ENCODE peak calls at places on chromosomes 16 and 17, in four cellular contexts. One of them, this sample, is unnamed.

GRCh38 chr16:11180489-11180888 is 75.5 kb downstream of the SOCS1 start:
- DNase-seq in vagina: no peak
- DNase-seq in suprapubic skin: no peak
- DNase-seq in ovary: no peak
- DNase-seq in this sample: no peak

GRCh38 chr17:63647936-63648335 is 25.7 kb downstream of the MAP3K3 start:
- DNase-seq in vagina: no peak
- DNase-seq in suprapubic skin: no peak
- DNase-seq in ovary: no peak
- DNase-seq in this sample: no peak

GRCh38 chr16:48432136-48432535 is 46.9 kb upstream of the SIAH1 start:
- DNase-seq in vagina: no peak
- DNase-seq in suprapubic skin: no peak
- DNase-seq in ovary: no peak
- DNase-seq in this sample: no peak

GRCh38 chr16:30121741-30122620 is 1.0 kb downstream of the MAPK3 start:
- DNase-seq in vagina: no peak
- DNase-seq in suprapubic skin: no peak
- DNase-seq in ovary: peak; percentile 55
- DNase-seq in this sample: peak; percentile 55

GRCh38 chr17:63534816-63535455 is 11.8 kb downstream of the KCNH6 start:
- DNase-seq in vagina: no peak
- DNase-seq in suprapubic skin: no peak
- DNase-seq in ovary: no peak
- DNase-seq in this sample: no peak

GRCh38 chr17:55264640-55265298 is at the start of gene HLF:
- DNase-seq in vagina: no peak
- DNase-seq in suprapubic skin: peak; percentile 87
- DNase-seq in ovary: peak; percentile 86
- DNase-seq in this sample: peak; percentile 83

GRCh38 chr16:70602831-70603230 is 43.5 kb upstream of the IL34 start:
- DNase-seq in vagina: no peak
- DNase-seq in suprapubic skin: no peak
- DNase-seq in ovary: no peak
- DNase-seq in this sample: no peak

GRCh38 chr16:28264656-28265055 is 27.7 kb upstream of the SBK1 start:
- DNase-seq in vagina: no peak
- DNase-seq in suprapubic skin: no peak
- DNase-seq in ovary: no peak
- DNase-seq in this sample: peak; percentile 49

GRCh38 chr17:7440113-7440822 is 956 bp downstream of the FGF11 start:
- DNase-seq in vagina: no peak
- DNase-seq in suprapubic skin: peak; percentile 84
- DNase-seq in ovary: peak; percentile 65
- DNase-seq in this sample: peak; percentile 95

GRCh38 chr16:4682616-4683254 is 10.6 kb upstream of the NUDT16L1 start:
- DNase-seq in vagina: no peak
- DNase-seq in suprapubic skin: no peak
- DNase-seq in ovary: no peak
- DNase-seq in this sample: peak; percentile 64

GRCh38 chr16:12612598-12613101 is 191.0 kb downstream of the CPPED1 start:
- DNase-seq in vagina: no peak
- DNase-seq in suprapubic skin: no peak
- DNase-seq in ovary: no peak
- DNase-seq in this sample: no peak

GRCh38 chr17:416293-417206 is 63.9 kb upstream of the RPH3AL start:
- DNase-seq in vagina: no peak
- DNase-seq in suprapubic skin: no peak
- DNase-seq in ovary: no peak
- DNase-seq in this sample: no peak

GRCh38 chr17:417691-418420 is 65.2 kb upstream of the RPH3AL start:
- DNase-seq in vagina: no peak
- DNase-seq in suprapubic skin: no peak
- DNase-seq in ovary: no peak
- DNase-seq in this sample: no peak

GRCh38 chr17:420479-421175 is 68.0 kb upstream of the RPH3AL start:
- DNase-seq in vagina: no peak
- DNase-seq in suprapubic skin: no peak
- DNase-seq in ovary: no peak
- DNase-seq in this sample: no peak

GRCh38 chr17:419073-419735 is 66.6 kb upstream of the RPH3AL start:
- DNase-seq in vagina: no peak
- DNase-seq in suprapubic skin: no peak
- DNase-seq in ovary: no peak
- DNase-seq in this sample: peak; percentile 5

DNA sequence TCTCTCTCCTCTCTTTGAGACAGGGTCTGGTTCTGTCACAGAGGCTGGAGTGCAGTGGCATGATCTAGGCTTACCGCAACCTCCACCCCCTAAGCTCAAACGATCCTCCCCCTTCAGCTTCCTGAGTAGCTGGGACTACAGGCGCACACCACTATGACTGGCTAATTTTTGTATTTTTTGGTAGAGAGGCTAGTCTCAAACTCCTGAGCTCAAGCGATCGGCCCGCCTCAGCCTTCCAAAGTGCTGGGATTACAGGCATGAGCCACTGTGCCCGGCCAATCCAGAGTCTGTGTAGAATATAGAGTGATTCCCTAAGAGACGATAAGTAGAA is 65.8 kb upstream of the RPH3AL start:
- DNase-seq in vagina: no peak
- DNase-seq in suprapubic skin: no peak
- DNase-seq in ovary: no peak
- DNase-seq in this sample: no peak
- H3K27ac ChIP-seq in vagina: no peak overlapping the region
- H3K27ac ChIP-seq in suprapubic skin: no peak overlapping the region
- H3K27ac ChIP-seq in ovary: no peak overlapping the region
- H3K27ac ChIP-seq in this sample: no peak overlapping the region

DNA sequence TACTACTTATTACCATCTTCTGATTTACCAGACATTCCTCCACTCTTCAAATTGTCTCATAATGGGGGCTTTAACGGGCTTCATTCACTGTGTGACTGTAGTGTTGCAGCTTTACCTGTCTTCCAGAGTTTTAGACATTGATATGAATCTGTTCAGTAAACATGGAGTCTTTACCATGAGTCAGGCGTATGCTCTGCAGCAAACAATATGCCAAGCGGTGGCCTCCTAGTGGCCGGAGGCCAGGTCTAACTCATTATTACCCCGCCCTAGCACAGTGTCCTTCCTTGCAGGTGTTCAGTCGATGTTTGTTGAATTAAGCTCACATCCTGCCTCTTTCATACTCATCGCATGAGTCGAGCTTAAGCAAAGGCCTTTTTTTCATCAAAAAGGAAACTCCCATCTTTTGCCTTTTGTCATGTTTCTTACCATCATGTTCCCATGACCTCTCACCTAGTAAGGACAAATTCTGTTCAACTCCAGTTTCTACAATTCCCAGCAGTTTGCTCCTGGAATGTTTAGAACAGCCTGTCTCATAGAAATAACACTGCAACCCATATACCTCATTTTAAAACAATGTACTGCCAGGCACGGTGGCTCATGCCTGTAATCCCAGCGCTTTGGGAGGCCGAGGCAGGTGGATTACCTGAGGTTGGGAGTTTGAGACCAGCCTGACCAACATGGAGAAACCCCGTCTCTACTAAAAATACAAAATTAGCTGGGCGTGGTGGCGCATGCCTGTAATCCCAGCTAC is 39.4 kb downstream of the TUBD1 start:
- DNase-seq in vagina: no peak
- DNase-seq in suprapubic skin: no peak
- DNase-seq in ovary: no peak
- DNase-seq in this sample: no peak
- TF ChIP-seq CTCF in vagina: no peak
- TF ChIP-seq CTCF in suprapubic skin: no peak
- TF ChIP-seq CTCF in ovary: no peak
- TF ChIP-seq CTCF in this sample: no peak

DNA sequence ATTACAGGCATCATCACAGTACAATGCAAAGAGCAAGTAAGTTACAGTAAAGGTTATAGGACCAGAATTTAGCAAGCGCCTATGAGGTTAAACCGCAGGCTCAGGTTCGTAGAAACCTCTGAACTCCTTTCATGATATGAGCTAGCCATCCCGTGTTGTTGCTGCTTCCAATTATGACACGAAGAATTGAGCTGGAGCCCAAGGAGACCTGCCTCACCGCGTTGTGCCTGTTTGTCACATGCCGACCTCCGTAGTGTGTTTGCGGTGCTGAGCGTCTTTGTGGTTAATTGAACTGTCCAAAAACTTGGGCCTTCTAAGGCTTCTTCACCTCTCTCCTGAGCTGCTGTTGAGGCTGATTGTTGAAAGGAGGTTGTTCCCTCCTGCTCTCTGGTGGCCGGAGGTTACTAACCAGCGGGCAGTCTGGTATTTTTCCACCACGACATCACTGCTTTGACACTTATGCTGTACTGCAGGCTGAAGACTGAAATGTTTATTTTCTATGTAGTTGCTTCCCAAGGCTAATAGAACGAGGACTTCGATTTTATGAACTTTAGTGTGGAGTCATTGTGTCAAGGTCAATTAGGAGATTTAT is 67.5 kb downstream of the SEC14L1 start:
- DNase-seq in vagina: no peak
- DNase-seq in suprapubic skin: peak; percentile 65
- DNase-seq in ovary: peak; percentile 44
- DNase-seq in this sample: peak; percentile 73
- TF ChIP-seq POLR2A in vagina: no peak
- TF ChIP-seq POLR2A in suprapubic skin: no peak
- TF ChIP-seq POLR2A in ovary: no peak
- TF ChIP-seq POLR2A in this sample: no peak

GRCh38 chr17:79024901-79025737 is 1.1 kb downstream of the C1QTNF1 start:
- DNase-seq in vagina: no peak
- DNase-seq in suprapubic skin: peak; percentile 80
- DNase-seq in ovary: peak; percentile 46
- DNase-seq in this sample: peak; percentile 40
- H3K27ac ChIP-seq in vagina: peak overlapping the region; percentile 78
- H3K27ac ChIP-seq in suprapubic skin: peak overlapping the region; percentile 84
- H3K27ac ChIP-seq in ovary: no peak overlapping the region
- H3K27ac ChIP-seq in this sample: peak overlapping the region; percentile 82

GRCh38 chr17:29115906-29116651 is 64.1 kb downstream of the MYO18A start:
- DNase-seq in vagina: no peak
- DNase-seq in suprapubic skin: no peak
- DNase-seq in ovary: no peak
- DNase-seq in this sample: no peak

GRCh38 chr17:29119265-29119664 is 60.9 kb downstream of the MYO18A start:
- DNase-seq in vagina: no peak
- DNase-seq in suprapubic skin: no peak
- DNase-seq in ovary: no peak
- DNase-seq in this sample: no peak

GRCh38 chr17:29115435-29115834 is 64.8 kb downstream of the MYO18A start:
- DNase-seq in vagina: no peak
- DNase-seq in suprapubic skin: no peak
- DNase-seq in ovary: no peak
- DNase-seq in this sample: no peak

GRCh38 chr17:29116652-29117439 is 63.4 kb downstream of the MYO18A start:
- DNase-seq in vagina: no peak
- DNase-seq in suprapubic skin: peak; percentile 90
- DNase-seq in ovary: peak; percentile 65
- DNase-seq in this sample: peak; percentile 59

DNA sequence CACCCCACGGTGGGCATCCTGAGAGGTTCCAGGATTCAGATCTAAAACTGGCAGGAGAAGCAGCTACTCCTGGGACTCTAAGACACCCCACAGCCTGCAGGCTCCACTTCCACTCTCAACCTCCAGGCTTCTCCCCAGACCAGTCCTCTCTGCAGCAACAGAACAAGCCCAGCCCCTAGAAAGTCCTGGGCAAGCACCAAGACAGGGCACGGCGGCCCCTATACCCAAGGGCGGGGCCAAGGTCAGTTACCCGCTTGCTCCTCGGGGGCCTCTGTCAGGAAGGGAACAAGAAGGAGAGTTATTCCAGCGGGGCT is 62.8 kb downstream of the MYO18A start:
- DNase-seq in vagina: no peak
- DNase-seq in suprapubic skin: no peak
- DNase-seq in ovary: no peak
- DNase-seq in this sample: no peak
- TF ChIP-seq CTCF in vagina: no peak
- TF ChIP-seq CTCF in suprapubic skin: no peak
- TF ChIP-seq CTCF in ovary: no peak
- TF ChIP-seq CTCF in this sample: no peak

GRCh38 chr16:2766430-2767139 is 10.5 kb downstream of the ELOB start:
- DNase-seq in vagina: no peak
- DNase-seq in suprapubic skin: no peak
- DNase-seq in ovary: no peak
- DNase-seq in this sample: no peak
- TF ChIP-seq POLR2A in vagina: no peak
- TF ChIP-seq POLR2A in suprapubic skin: no peak
- TF ChIP-seq POLR2A in ovary: no peak
- TF ChIP-seq POLR2A in this sample: no peak

GRCh38 chr16:6232060-6232459 is 1100.6 kb upstream of the RBFOX1 start:
- DNase-seq in vagina: no peak
- DNase-seq in suprapubic skin: no peak
- DNase-seq in ovary: no peak
- DNase-seq in this sample: no peak
- H3K27ac ChIP-seq in vagina: no peak overlapping the region
- H3K27ac ChIP-seq in suprapubic skin: no peak overlapping the region
- H3K27ac ChIP-seq in ovary: no peak overlapping the region
- H3K27ac ChIP-seq in this sample: no peak overlapping the region

GRCh38 chr17:27569257-27569722 is 61.7 kb upstream of the LGALS9 start:
- DNase-seq in vagina: no peak
- DNase-seq in suprapubic skin: no peak
- DNase-seq in ovary: peak; percentile 45
- DNase-seq in this sample: peak; percentile 44
- TF ChIP-seq CTCF in vagina: no peak
- TF ChIP-seq CTCF in suprapubic skin: peak; percentile 7
- TF ChIP-seq CTCF in ovary: no peak
- TF ChIP-seq CTCF in this sample: no peak

This sample was measured in thyroid gland.